ENCODE peak calls at places on chromosome 15, in eight cellular contexts. S, H, E, D, X, C, M and I are unnamed samples.

GRCh38 chr15:28935316-28935715 is 49.5 kb downstream of the APBA2 start:
- DNase-seq in E (no peak), H (peak; percentile 48), C (no peak), D (peak; percentile 79), X (peak; percentile 31), S (peak; percentile 58), M (no peak), I (no peak)

GRCh38 chr15:40252141-40252437 is 13.2 kb downstream of the PAK6 start:
- DNase-seq in X (no peak), M (no peak), S (no peak), E (no peak), D (no peak), H (no peak), C (no peak), I (no peak)

GRCh38 chr15:77024273-77025065 is 29.5 kb downstream of the PSTPIP1 start:
- DNase-seq in C (peak; percentile 75), E (peak; percentile 53), M (peak; percentile 42), X (peak; percentile 45), D (peak; percentile 90), H (peak; percentile 71), S (peak; percentile 21), I (peak; percentile 66)

GRCh38 chr15:50675524-50676144 is 11.0 kb downstream of the TRPM7 start:
- DNase-seq in E (peak; percentile 52), M (no peak), S (no peak), H (peak; percentile 25), D (no peak), X (peak; percentile 55), C (no peak), I (no peak)

GRCh38 chr15:49847937-49848823 is 227.3 kb downstream of the DTWD1 start:
- DNase-seq in M (no peak), X (peak; percentile 96), D (no peak), C (no peak), S (no peak), E (peak; percentile 91), H (no peak), I (no peak)

GRCh38 chr15:91863621-91864255 is 10.2 kb downstream of the SLCO3A1 start:
- DNase-seq in M (no peak), S (no peak), D (no peak), C (no peak), H (no peak), X (no peak), E (no peak), I (no peak)

GRCh38 chr15:60408438-60409105 is 10.8 kb upstream of the ANXA2 start:
- DNase-seq in D (no peak), C (no peak), S (peak; percentile 16), H (peak; percentile 44), X (peak; percentile 81), M (no peak), E (peak; percentile 92), I (no peak)

GRCh38 chr15:57697588-57697987 is 8.9 kb upstream of the POLR2M start:
- DNase-seq in S (no peak), M (no peak), X (peak; percentile 17), E (no peak), C (no peak), D (no peak), H (no peak), I (no peak)

GRCh38 chr15:29133321-29133720 is 136.3 kb downstream of the NSMCE3 start:
- DNase-seq in X (no peak), E (no peak), M (no peak), D (peak; percentile 67), C (no peak), H (no peak), S (no peak), I (no peak)

GRCh38 chr15:61146643-61147230 is 82.4 kb downstream of the RORA start:
- DNase-seq in S (no peak), E (no peak), M (no peak), D (no peak), X (no peak), C (no peak), H (no peak), I (no peak)

GRCh38 chr15:44261007-44261706 is 27.4 kb upstream of the GOLM2 start:
- DNase-seq in M (no peak), E (peak; percentile 2), H (no peak), S (peak; percentile 19), X (peak; percentile 4), C (no peak), D (no peak), I (no peak)
- H3K4me1 ChIP-seq in M (no peaks in the 10 kb centered on the region), E (no peaks in the 10 kb centered on the region), H (no peaks in the 10 kb centered on the region), S (no peaks in the 10 kb centered on the region), X (no peaks in the 10 kb centered on the region), C (no peaks in the 10 kb centered on the region), D (no peaks in the 10 kb centered on the region), I (no peaks in the 10 kb centered on the region)

GRCh38 chr15:80711886-80712285 is 16.8 kb downstream of the ABHD17C start:
- DNase-seq in E (no peak), M (no peak), C (no peak), D (no peak), S (no peak), H (no peak), X (no peak), I (no peak)

GRCh38 chr15:80710635-80711553 is 15.8 kb downstream of the ABHD17C start:
- DNase-seq in S (no peak), H (no peak), M (no peak), X (peak; percentile 42), D (no peak), E (no peak), C (no peak), I (no peak)

GRCh38 chr15:80709542-80709941 is 14.4 kb downstream of the ABHD17C start:
- DNase-seq in C (peak; percentile 81), D (no peak), S (no peak), H (no peak), E (no peak), X (no peak), M (peak; percentile 76), I (no peak)

DNA sequence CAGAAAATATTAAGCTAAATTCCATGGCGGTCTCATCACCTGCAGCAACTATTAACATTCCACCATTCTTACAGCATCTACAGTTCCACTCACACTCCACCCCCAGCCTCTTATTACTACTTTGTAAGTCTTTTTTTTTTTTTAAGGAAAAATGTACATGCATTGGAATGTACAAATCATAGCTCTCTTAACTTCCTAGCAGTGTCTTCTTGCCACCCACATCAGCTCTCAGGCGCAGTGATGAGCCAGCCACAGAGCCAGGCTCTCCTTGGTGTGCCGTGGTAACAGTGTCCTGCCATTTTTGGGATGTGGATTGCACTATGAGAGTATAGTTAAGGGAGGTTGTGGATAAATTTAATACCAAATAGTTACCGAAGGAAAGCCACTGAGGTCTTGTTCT is 17.8 kb downstream of the ABHD17C start:
- DNase-seq in H (no peak), D (no peak), S (no peak), C (no peak), E (no peak), M (no peak), X (no peak), I (no peak)
- H3K4me1 ChIP-seq in H (no peaks in the 10 kb centered on the region), D (no peaks in the 10 kb centered on the region), S (no peaks in the 10 kb centered on the region), C (peaks cover 25% of the 10 kb centered on the region), E (no peaks in the 10 kb centered on the region), M (peaks cover 5% of the 10 kb centered on the region), X (peaks cover 2% of the 10 kb centered on the region), I (no peaks in the 10 kb centered on the region)

GRCh38 chr15:41906608-41907007 is 12.8 kb upstream of the SPTBN5 start:
- DNase-seq in M (no peak), S (no peak), C (no peak), X (no peak), E (no peak), D (no peak), H (no peak), I (no peak)
- H3K4me1 ChIP-seq in M (no peaks in the 10 kb centered on the region), S (no peaks in the 10 kb centered on the region), C (peaks cover 13% of the 10 kb centered on the region), X (peaks cover 26% of the 10 kb centered on the region), E (peaks cover 5% of the 10 kb centered on the region), D (peaks cover 7% of the 10 kb centered on the region), H (no peaks in the 10 kb centered on the region), I (peaks cover 11% of the 10 kb centered on the region)

DNA sequence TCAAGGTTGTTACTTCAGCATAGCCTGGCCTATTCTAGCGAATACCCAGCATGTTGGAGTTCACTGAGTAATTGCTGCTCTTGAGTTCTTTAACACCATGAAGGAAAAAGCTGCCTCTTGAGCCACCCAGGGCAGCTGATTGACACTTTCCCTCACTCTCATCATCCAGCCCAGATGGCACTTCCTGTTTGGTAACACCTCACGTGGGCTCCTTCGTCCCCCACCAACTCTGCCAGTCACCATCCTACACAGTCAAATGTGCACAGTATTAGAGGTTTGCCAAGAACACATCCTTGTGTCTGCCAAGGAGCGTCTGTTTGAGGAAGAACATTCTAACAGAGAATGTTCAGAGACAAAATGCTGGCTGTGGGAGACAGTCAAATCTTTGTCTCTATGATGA is 266.3 kb downstream of the RPLP1 start:
- DNase-seq in D (peak; percentile 80), M (no peak), E (no peak), X (no peak), S (no peak), H (peak; percentile 42), C (peak; percentile 66), I (no peak)
- H3K4me1 ChIP-seq in D (peaks cover 82% of the 10 kb centered on the region), M (no peaks in the 10 kb centered on the region), E (no peaks in the 10 kb centered on the region), X (peaks cover 3% of the 10 kb centered on the region), S (no peaks in the 10 kb centered on the region), H (peaks cover 8% of the 10 kb centered on the region), C (peaks cover 45% of the 10 kb centered on the region), I (peaks cover 4% of the 10 kb centered on the region)

DNA sequence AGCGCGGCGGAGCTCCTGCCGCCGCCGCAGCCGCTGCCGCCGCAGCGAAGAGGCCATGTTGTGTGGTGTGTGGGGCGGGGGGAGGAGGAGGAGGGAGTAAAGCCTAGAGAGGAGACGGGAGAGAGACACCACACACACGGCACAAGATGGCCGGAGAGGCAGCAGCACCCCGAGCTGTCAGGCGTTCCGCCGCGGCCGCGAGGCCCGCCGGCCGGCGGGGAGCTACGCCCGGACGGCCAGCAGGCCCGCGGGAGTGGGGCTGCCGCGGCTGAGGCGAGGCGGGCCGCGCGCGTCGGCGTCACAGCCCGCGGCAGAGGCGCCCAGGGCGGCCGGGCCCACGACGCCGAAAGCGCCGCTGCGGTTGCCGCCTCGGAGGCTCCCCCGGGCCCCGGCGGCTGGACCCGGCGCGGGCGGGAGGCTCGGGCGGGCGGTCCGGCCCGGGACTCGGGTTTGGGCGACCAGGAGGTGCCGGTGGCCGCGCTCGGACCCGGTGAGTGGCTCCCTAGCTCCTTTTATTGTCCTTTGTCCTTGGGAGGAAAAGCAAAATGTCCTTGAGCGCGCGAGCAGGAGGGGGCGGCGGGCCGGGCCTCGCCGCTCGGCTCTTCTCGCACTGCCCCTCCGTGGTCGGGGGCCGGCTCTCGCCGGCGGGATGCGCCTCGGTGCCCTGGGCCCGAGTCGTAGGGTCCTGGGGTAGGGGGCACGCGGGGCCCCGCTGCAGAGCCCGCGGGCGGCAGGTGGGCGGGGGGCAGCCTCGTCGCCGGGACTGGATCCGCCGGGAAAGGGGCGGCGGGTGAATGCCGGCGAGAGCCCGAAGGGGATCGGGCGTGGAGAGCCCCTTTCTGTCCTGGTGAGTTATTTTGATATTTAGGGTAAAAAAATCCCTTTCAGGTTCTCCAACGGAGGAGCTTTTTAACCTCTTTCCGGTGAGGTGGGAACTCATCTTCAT is 17.2 kb upstream of the CHD2 start:
- DNase-seq in X (no peak), E (no peak), C (peak; percentile 58), H (peak; percentile 56), D (peak; percentile 91), M (no peak), S (no peak), I (no peak)
- H3K4me1 ChIP-seq in X (peaks cover 2% of the 10 kb centered on the region), E (peaks cover 38% of the 10 kb centered on the region), C (peaks cover 40% of the 10 kb centered on the region), H (peaks cover 64% of the 10 kb centered on the region), D (peaks cover 55% of the 10 kb centered on the region), M (no peaks in the 10 kb centered on the region), S (peaks cover 56% of the 10 kb centered on the region), I (peaks cover 25% of the 10 kb centered on the region)